ENCODE peak calls at places on chromosomes 3 and 15, in eight cellular contexts. Q, C, T, N, I, E, K and V are unnamed samples.

GRCh38 chr3:29582310-29582709 is 301.4 kb downstream of the RBMS3 start:
- DNase-seq in T (peak), Q (no peak), E (no peak), K (no peak), N (no peak), C (no peak), I (no peak), V (peak)

GRCh38 chr3:196440696-196441095 is 8.5 kb upstream of the UBXN7 start:
- DNase-seq in I (no peak), Q (no peak), N (no peak), K (no peak), C (no peak), E (no peak), T (no peak), V (no peak)

GRCh38 chr3:33425456-33425855 is 14.7 kb downstream of the UBP1 start:
- DNase-seq in E (no peak), N (no peak), K (no peak), C (no peak), T (peak), I (no peak), Q (no peak), V (no peak)

GRCh38 chr3:33339758-33340157 is 62.5 kb downstream of the FBXL2 start:
- DNase-seq in E (no peak), N (no peak), T (no peak), C (no peak), Q (no peak), I (no peak), K (no peak), V (no peak)

GRCh38 chr15:58840048-58840447 is 68.9 kb downstream of the MINDY2 start:
- DNase-seq in E (no peak), N (no peak), K (no peak), Q (no peak), C (peak), T (no peak), I (no peak), V (no peak)

GRCh38 chr3:160473233-160473632 is 23.6 kb upstream of the TRIM59 start:
- DNase-seq in I (no peak), K (no peak), E (no peak), N (no peak), Q (no peak), T (no peak), C (no peak), V (no peak)

GRCh38 chr15:66018178-66018797 is 149.0 kb downstream of the RAB11A start:
- DNase-seq in N (no peak), I (no peak), Q (no peak), T (no peak), E (no peak), C (no peak), K (no peak), V (no peak)

GRCh38 chr15:56877591-56877990 is 40.9 kb upstream of the TCF12 start:
- DNase-seq in C (no peak), N (no peak), I (no peak), E (no peak), T (no peak), Q (no peak), K (no peak), V (no peak)

GRCh38 chr3:31102196-31102879 is 207.9 kb upstream of the GADL1 start:
- DNase-seq in C (no peak), Q (no peak), N (no peak), I (no peak), T (no peak), E (no peak), K (no peak), V (no peak)

GRCh38 chr3:71132995-71133730 is 450.4 kb downstream of the FOXP1 start:
- DNase-seq in I (no peak), T (peak), Q (no peak), C (peak), K (no peak), N (no peak), E (no peak), V (no peak)

GRCh38 chr3:120192159-120192558 is 92.9 kb downstream of the GPR156 start:
- DNase-seq in T (no peak), I (no peak), N (no peak), Q (no peak), K (no peak), E (no peak), C (no peak), V (no peak)

GRCh38 chr3:158430448-158430847 is 140.5 kb upstream of the MLF1 start:
- DNase-seq in K (no peak), T (peak), Q (no peak), E (no peak), C (no peak), N (no peak), I (no peak), V (no peak)

GRCh38 chr3:56932858-56933257 is 127.6 kb upstream of the SPATA12 start:
- DNase-seq in Q (no peak), E (no peak), I (no peak), T (no peak), N (no peak), K (no peak), C (no peak), V (no peak)

GRCh38 chr3:10387881-10388621 is 67.1 kb upstream of the SEC13 start:
- DNase-seq in E (no peak), C (no peak), K (no peak), Q (no peak), I (no peak), N (no peak), T (no peak), V (no peak)

GRCh38 chr15:74133071-74133702 is 2.8 kb downstream of the ISLR2 start:
- DNase-seq in I (no peak), Q (no peak), K (no peak), E (no peak), N (no peak), T (no peak), C (no peak), V (no peak)

GRCh38 chr3:177284383-177284881 is 87.2 kb upstream of the TBL1XR1 start:
- DNase-seq in N (no peak), Q (no peak), E (no peak), C (no peak), I (peak), T (peak), K (peak), V (no peak)

GRCh38 chr15:70100495-70101331 is 3.0 kb upstream of the TLE3 start:
- DNase-seq in E (peak), Q (no peak), K (peak), T (peak), N (peak), C (peak), I (no peak), V (no peak)

GRCh38 chr15:91456251-91456718 is 356.2 kb downstream of the SV2B start:
- DNase-seq in N (no peak), E (no peak), T (peak), Q (no peak), K (no peak), C (peak), I (no peak), V (no peak)

GRCh38 chr15:31845791-31846190 is 184.5 kb upstream of the CHRNA7 start:
- DNase-seq in N (no peak), E (no peak), K (no peak), I (no peak), Q (no peak), C (no peak), T (no peak), V (no peak)

GRCh38 chr3:159947220-159947619 is 41.4 kb upstream of the IL12A start:
- DNase-seq in C (no peak), N (no peak), E (no peak), T (no peak), Q (no peak), K (no peak), I (no peak), V (no peak)

GRCh38 chr15:49789436-49789835 is 168.6 kb downstream of the DTWD1 start:
- DNase-seq in T (no peak), I (no peak), N (no peak), E (no peak), K (no peak), Q (no peak), C (no peak), V (no peak)

GRCh38 chr3:112341386-112341785 is 8.4 kb downstream of the CD200 start:
- DNase-seq in C (no peak), Q (no peak), E (no peak), T (no peak), I (no peak), K (no peak), N (no peak), V (no peak)